ENCODE peak calls at places on chromosomes 5 and 9, in seven cellular contexts. X, Z, N, B, U, L and E are unnamed samples.

GRCh38 chr5:66356011-66356565 is 212.0 kb downstream of the SREK1 start:
- DNase-seq in U (no peak), N (no peak), Z (peak), L (no peak), B (no peak), X (no peak), E (no peak)

GRCh38 chr5:72541501-72542235 is 34.5 kb upstream of the ZNF366 start:
- DNase-seq in Z (no peak), B (no peak), L (no peak), N (no peak), X (no peak), U (no peak), E (no peak)

GRCh38 chr9:113446323-113446740 is 17.2 kb upstream of the RGS3 start:
- DNase-seq in U (no peak), N (no peak), Z (peak), B (no peak), X (peak), L (no peak), E (no peak)

GRCh38 chr5:74766348-74766886 is 500 bp downstream of the GFM2 start:
- DNase-seq in B (no peak), Z (peak), X (peak), U (peak), L (no peak), N (no peak), E (no peak)

GRCh38 chr9:4137755-4138154 is 162.1 kb downstream of the GLIS3 start:
- DNase-seq in B (no peak), U (peak), N (no peak), Z (peak), X (peak), L (no peak), E (no peak)

GRCh38 chr9:17531642-17532254 is 47.1 kb upstream of the SH3GL2 start:
- DNase-seq in U (no peak), L (no peak), N (no peak), B (no peak), X (peak), Z (peak), E (no peak)

GRCh38 chr5:53423724-53424123 is 56.7 kb upstream of the FST start:
- DNase-seq in Z (peak), L (no peak), N (no peak), B (no peak), U (no peak), X (peak), E (no peak)

GRCh38 chr5:123545506-123545905 is 33.5 kb downstream of the CSNK1G3 start:
- DNase-seq in N (no peak), L (no peak), U (no peak), B (no peak), X (peak), Z (no peak), E (no peak)

GRCh38 chr9:133453651-133454050 is 6.1 kb upstream of the CACFD1 start:
- DNase-seq in X (no peak), U (no peak), N (no peak), B (no peak), Z (no peak), L (no peak), E (no peak)

GRCh38 chr5:111931658-111932057 is 174.7 kb upstream of the NREP start:
- DNase-seq in X (no peak), N (no peak), Z (no peak), B (no peak), U (no peak), L (no peak), E (no peak)

GRCh38 chr9:32394381-32395049 is 10.1 kb downstream of the ACO1 start:
- DNase-seq in U (no peak), L (no peak), X (no peak), Z (peak), B (no peak), N (no peak), E (no peak)

GRCh38 chr5:34718516-34718915 is 62.4 kb downstream of the RAI14 start:
- DNase-seq in Z (peak), X (no peak), N (no peak), L (no peak), U (no peak), B (no peak), E (no peak)

GRCh38 chr9:33480976-33481375 is 7.3 kb upstream of the NOL6 start:
- DNase-seq in B (no peak), U (no peak), Z (no peak), L (no peak), X (no peak), N (no peak), E (no peak)

GRCh38 chr5:108858959-108859358 is 111.3 kb downstream of the FER start:
- DNase-seq in X (peak), N (no peak), L (no peak), U (no peak), Z (peak), B (no peak), E (no peak)

GRCh38 chr9:117293199-117294114 is 121.4 kb downstream of the ASTN2 start:
- DNase-seq in Z (no peak), X (no peak), N (no peak), L (no peak), U (no peak), B (no peak), E (no peak)

GRCh38 chr5:101429241-101429640 is 526.2 kb upstream of the ST8SIA4 start:
- DNase-seq in L (no peak), Z (peak), U (no peak), B (no peak), N (no peak), X (peak), E (no peak)

GRCh38 chr5:53825926-53826325 is 265.5 kb downstream of the NDUFS4 start:
- DNase-seq in X (no peak), N (no peak), L (no peak), B (no peak), U (no peak), Z (no peak), E (no peak)

GRCh38 chr9:70485273-70485858 is 70.9 kb upstream of the KLF9 start:
- DNase-seq in Z (no peak), U (no peak), L (no peak), N (no peak), X (no peak), B (no peak), E (no peak)

GRCh38 chr5:176387384-176387925 is 943 bp downstream of the NOP16 start:
- DNase-seq in U (no peak), N (no peak), X (no peak), Z (no peak), L (no peak), B (no peak), E (no peak)

GRCh38 chr5:36724429-36725332 is 118.3 kb downstream of the SLC1A3 start:
- DNase-seq in U (no peak), X (no peak), Z (no peak), L (peak), B (no peak), N (peak), E (peak)

GRCh38 chr9:91758491-91758981 is 191.5 kb downstream of the ROR2 start:
- DNase-seq in X (peak), B (peak), L (no peak), N (no peak), U (no peak), Z (peak), E (no peak)

DNA sequence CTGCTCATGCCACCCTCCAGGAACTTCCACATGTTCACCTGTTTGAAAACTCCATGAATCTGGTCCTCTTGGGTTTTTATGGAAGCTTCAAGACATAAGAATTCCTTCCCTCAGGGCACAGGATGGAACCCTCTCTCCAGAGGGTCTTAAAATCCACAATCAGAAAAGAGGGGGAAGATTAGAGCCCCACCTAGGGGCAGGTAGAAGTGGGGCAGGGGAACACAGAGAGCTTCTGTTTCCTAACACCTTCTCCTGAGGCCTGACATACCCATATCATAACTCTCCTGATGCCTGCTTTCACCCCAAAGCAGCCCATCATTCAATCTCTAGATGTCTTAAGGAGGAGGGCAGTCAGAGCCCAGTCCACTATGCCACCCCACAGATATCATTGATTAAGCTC is 1087.7 kb upstream of the ARRDC3 start:
- DNase-seq in B (no peak), Z (no peak), L (no peak), N (no peak), X (no peak), U (no peak), E (no peak)
- TF ChIP-seq CTCF in B (no peak), Z (no peak), L (no peak), N (no peak), X (no peak), U (no peak), E (no peak)

GRCh38 chr5:149471406-149472183 is 79.6 kb downstream of the CSNK1A1 start:
- DNase-seq in L (peak), B (no peak), X (peak), Z (peak), U (no peak), N (no peak), E (no peak)
- H3K27ac ChIP-seq in L (peak), B (peak), X (peak), Z (no peak), U (no peak), N (peak), E (peak)

DNA sequence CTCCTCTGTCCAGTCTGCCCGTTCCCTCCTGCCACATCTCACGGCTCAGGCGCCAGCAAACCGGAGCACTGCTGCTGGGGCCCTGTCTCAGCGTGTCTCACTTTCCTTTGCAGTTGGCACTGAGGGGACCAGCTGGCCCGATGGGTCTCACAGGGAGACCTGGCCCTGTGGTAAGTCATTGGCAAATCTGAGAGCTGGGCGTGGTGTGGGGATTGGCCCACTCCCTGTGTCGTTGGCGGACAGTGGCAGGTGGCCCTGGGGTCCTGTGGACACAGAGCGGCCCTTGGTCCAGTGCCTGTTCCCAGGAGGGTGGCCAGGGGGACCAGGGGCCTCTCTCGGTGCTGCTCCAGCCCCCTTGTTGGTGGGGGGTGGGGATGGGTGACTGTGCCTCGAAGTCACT is 110.9 kb downstream of the COL5A1 start:
- DNase-seq in N (no peak), L (no peak), B (no peak), Z (no peak), U (no peak), X (no peak), E (no peak)
- TF ChIP-seq CTCF in N (no peak), L (no peak), B (no peak), Z (no peak), U (no peak), X (no peak), E (no peak)

DNA sequence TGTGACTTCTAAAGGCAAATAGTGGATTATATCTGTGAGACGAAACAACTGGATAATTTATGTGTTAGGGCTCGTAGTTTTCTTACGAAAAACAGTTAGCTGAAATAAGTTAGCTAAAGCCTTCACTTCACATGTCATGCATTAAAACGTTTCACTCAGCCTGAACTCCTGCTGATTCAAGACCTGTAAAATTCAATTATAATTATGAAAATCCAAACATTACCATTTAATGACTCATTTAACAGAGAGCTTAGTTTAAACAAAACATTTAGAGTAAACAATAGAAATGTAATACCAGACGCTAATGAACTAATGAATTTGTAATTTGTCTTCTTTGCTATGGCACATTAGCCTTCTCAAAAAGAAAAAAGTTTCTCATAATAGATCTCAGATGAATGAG is 1.7 kb downstream of the TAL2 start:
- DNase-seq in X (no peak), Z (no peak), U (no peak), L (no peak), B (no peak), N (no peak), E (no peak)
- H3K27ac ChIP-seq in X (no peak), Z (no peak), U (no peak), L (no peak), B (no peak), N (no peak), E (no peak)

GRCh38 chr9:77454668-77455067 is 193.5 kb downstream of the GNA14 start:
- DNase-seq in B (no peak), X (peak), L (no peak), Z (peak), N (no peak), U (no peak), E (no peak)

GRCh38 chr9:77460938-77461337 is 187.2 kb downstream of the GNA14 start:
- DNase-seq in N (no peak), U (no peak), X (no peak), L (no peak), B (no peak), Z (no peak), E (no peak)

GRCh38 chr9:77456829-77457437 is 191.2 kb downstream of the GNA14 start:
- DNase-seq in N (peak), U (peak), L (peak), B (peak), X (peak), Z (peak), E (no peak)

GRCh38 chr9:77455312-77455927 is 192.7 kb downstream of the GNA14 start:
- DNase-seq in B (no peak), U (no peak), N (no peak), Z (no peak), L (no peak), X (no peak), E (no peak)

DNA sequence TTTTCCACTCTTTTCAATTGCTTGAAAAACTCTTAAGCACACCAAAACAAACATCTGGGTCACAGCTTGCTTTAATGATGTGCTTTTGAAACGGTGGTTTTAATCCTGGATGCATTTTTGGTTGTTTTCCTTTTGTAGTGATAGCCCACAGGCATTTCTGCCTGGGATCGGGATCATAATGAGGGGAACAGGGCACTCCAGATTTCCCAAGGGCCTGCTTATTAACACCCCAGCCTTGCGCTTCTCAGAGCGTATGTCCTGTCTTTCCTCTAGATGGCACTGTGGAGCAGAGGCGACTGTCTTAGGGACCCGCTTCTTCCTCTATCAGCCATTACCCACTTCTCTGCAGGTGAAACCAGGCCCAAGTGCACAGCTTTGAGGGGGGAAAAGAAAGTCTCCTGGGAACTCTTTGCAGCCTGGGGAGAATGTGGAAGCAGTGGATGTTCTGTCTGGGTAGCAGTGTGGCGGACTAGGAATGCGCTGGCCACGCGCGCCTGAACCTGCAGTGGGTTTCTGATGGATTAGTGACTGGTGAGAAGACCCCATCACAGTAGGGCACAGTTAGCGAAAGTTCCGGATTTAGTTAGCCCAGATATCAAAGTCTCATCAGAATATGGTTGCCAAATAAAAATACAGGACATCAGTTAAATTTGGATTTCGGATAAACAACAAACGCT is 190.1 kb downstream of the GNA14 start:
- DNase-seq in X (peak), Z (peak), N (peak), B (peak), U (peak), L (no peak), E (no peak)
- TF ChIP-seq CTCF in X (peak), Z (peak), N (peak), B (peak), U (peak), L (peak), E (peak)

DNA sequence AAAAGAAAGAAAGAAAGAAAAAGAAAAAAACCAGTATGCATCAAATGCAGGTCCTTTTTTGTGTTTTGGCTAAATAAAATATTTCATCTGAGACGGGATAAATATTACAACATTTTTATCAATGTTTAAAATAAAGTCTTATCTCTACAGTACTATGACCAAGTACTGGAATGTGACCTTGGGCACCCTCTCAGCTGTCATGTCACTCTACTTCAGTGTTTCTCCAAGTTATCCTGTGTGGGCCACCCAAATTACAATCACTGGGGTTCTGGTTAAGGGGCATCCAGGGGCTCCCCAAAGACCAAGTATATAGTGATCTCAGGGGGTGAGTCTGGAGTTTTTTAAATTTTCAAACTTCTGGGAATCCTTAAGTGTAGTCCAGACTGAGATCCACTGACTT is 3.5 kb upstream of the PDZD2 start:
- DNase-seq in X (no peak), N (no peak), U (no peak), B (no peak), Z (no peak), L (no peak), E (no peak)
- H3K27ac ChIP-seq in X (no peak), N (no peak), U (no peak), B (no peak), Z (no peak), L (no peak), E (no peak)

GRCh38 chr5:126103050-126103449 is 320.2 kb upstream of the GRAMD2B start:
- DNase-seq in N (no peak), X (no peak), B (no peak), L (no peak), Z (no peak), U (no peak), E (no peak)

GRCh38 chr5:126098330-126099017 is 324.7 kb upstream of the GRAMD2B start:
- DNase-seq in U (no peak), N (no peak), L (no peak), Z (peak), B (no peak), X (peak), E (no peak)

GRCh38 chr5:126101901-126102300 is 321.3 kb upstream of the GRAMD2B start:
- DNase-seq in B (no peak), U (no peak), X (no peak), Z (no peak), L (no peak), N (no peak), E (no peak)

GRCh38 chr5:126099077-126099476 is 324.1 kb upstream of the GRAMD2B start:
- DNase-seq in Z (no peak), X (no peak), L (no peak), U (no peak), N (no peak), B (no peak), E (no peak)

GRCh38 chr5:126100767-126101166 is 322.4 kb upstream of the GRAMD2B start:
- DNase-seq in U (no peak), L (no peak), X (no peak), Z (no peak), N (no peak), B (no peak), E (no peak)
- TF ChIP-seq CTCF in U (peak), L (no peak), X (peak), Z (peak), N (peak), B (no peak), E (no peak)

GRCh38 chr9:134455537-134455936 is 129.3 kb downstream of the RXRA start:
- DNase-seq in Z (no peak), N (no peak), B (no peak), U (no peak), L (no peak), X (no peak), E (no peak)
- H3K27ac ChIP-seq in Z (peak), N (peak), B (peak), U (no peak), L (peak), X (peak), E (peak)

GRCh38 chr5:102481044-102481715 is 17.6 kb downstream of the SLCO6A1 start:
- DNase-seq in U (no peak), B (no peak), Z (no peak), N (no peak), X (no peak), L (no peak), E (no peak)
- TF ChIP-seq CTCF in U (no peak), B (no peak), Z (no peak), N (no peak), X (no peak), L (no peak), E (no peak)

GRCh38 chr9:109095321-109095720 is 24.4 kb downstream of the TMEM245 start:
- DNase-seq in U (no peak), Z (no peak), B (no peak), N (no peak), X (no peak), L (no peak), E (no peak)
- H3K27ac ChIP-seq in U (no peak), Z (no peak), B (peak), N (no peak), X (no peak), L (no peak), E (no peak)